ENCODE peak calls at places on chromosomes 16 and 17, in seven cellular contexts. Y, N, L, R, S, D and B are unnamed samples.

GRCh38 chr16:30535777-30536190 is 1.1 kb upstream of the ZNF747 start:
- DNase-seq in S (peak; percentile 73), R (peak; percentile 67), L (peak; percentile 73), D (peak; percentile 82), Y (peak; percentile 67), N (peak; percentile 85), B (peak; percentile 87)

GRCh38 chr16:30602595-30603277 is 7.5 kb downstream of the ZNF689 start:
- DNase-seq in N (no peak), S (no peak), L (no peak), Y (no peak), R (no peak), D (no peak), B (no peak)

GRCh38 chr16:66502020-66502913 is 47.7 kb downstream of the TK2 start:
- DNase-seq in N (no peak), S (peak; percentile 84), D (peak; percentile 30), R (peak; percentile 47), Y (peak; percentile 92), L (no peak), B (peak; percentile 49)

GRCh38 chr16:57690782-57691471 is 3.7 kb upstream of the DRC7 start:
- DNase-seq in S (no peak), R (no peak), Y (peak; percentile 1), L (no peak), N (no peak), D (no peak), B (peak; percentile 74)

GRCh38 chr16:29662729-29663019 is 373 bp upstream of the SPN start:
- DNase-seq in S (no peak), D (no peak), Y (no peak), R (no peak), N (no peak), L (no peak), B (peak; percentile 98)

GRCh38 chr16:77555781-77556180 is 120.9 kb upstream of the ADAMTS18 start:
- DNase-seq in S (no peak), L (no peak), Y (no peak), D (no peak), N (no peak), R (no peak), B (no peak)

GRCh38 chr17:5912927-5913565 is 157.1 kb upstream of the WSCD1 start:
- DNase-seq in Y (no peak), D (no peak), S (no peak), N (no peak), R (no peak), L (no peak), B (no peak)

GRCh38 chr16:77299395-77299794 is 100.2 kb downstream of the SYCE1L start:
- DNase-seq in Y (no peak), R (no peak), N (no peak), D (no peak), S (no peak), L (no peak), B (no peak)

GRCh38 chr17:83194761-83195329 is 115.4 kb downstream of the METRNL start:
- DNase-seq in Y (peak; percentile 12), D (peak; percentile 3), S (no peak), R (no peak), L (peak; percentile 28), N (peak; percentile 23), B (peak; percentile 60)

GRCh38 chr17:10013360-10014112 is 108.5 kb upstream of the RCVRN start:
- DNase-seq in L (no peak), R (no peak), Y (no peak), D (no peak), S (no peak), N (no peak), B (peak; percentile 78)

GRCh38 chr17:72826602-72827001 is 265.9 kb downstream of the SLC39A11 start:
- DNase-seq in R (peak; percentile 45), S (no peak), N (no peak), D (no peak), L (no peak), Y (no peak), B (no peak)

GRCh38 chr16:2852731-2853507 is 5.1 kb downstream of the PRSS22 start:
- DNase-seq in Y (no peak), D (no peak), S (no peak), L (no peak), N (no peak), R (no peak), B (no peak)

GRCh38 chr17:7014995-7015586 is 2.7 kb downstream of the RNASEK start:
- DNase-seq in N (no peak), R (no peak), S (no peak), L (peak; percentile 29), Y (no peak), D (no peak), B (peak; percentile 46)

GRCh38 chr17:746783-747629 is 5.1 kb downstream of the GEMIN4 start:
- DNase-seq in L (no peak), N (no peak), R (no peak), S (no peak), Y (no peak), D (no peak), B (no peak)

GRCh38 chr17:746181-746580 is 5.9 kb downstream of the GEMIN4 start:
- DNase-seq in N (no peak), L (no peak), S (no peak), Y (no peak), D (no peak), R (no peak), B (no peak)

GRCh38 chr17:744937-745336 is 7.1 kb downstream of the GEMIN4 start:
- DNase-seq in Y (no peak), S (no peak), L (no peak), N (no peak), D (no peak), R (no peak), B (no peak)

GRCh38 chr17:743139-743538 is 8.9 kb downstream of the GEMIN4 start:
- DNase-seq in R (no peak), N (no peak), D (no peak), S (no peak), Y (no peak), L (no peak), B (no peak)

DNA sequence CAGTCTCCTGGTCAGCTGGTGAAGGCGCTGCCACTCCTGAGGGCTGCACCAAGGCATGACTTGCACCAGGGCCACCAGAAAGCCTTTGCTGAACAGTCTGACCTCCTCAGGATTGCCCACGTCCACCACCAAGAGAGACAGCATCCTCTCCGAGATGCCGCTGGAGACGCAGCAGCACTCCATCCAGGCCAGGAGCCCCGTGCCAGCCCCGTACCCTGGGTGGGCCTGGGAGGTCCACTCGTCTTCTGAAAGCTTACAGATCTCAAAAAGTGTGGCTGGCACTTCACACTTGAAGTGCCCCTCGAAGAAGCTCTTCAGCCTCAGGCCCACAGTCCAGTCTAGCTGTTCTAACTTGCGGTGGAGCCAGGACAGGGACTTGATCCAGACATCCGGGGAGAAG is 6.7 kb downstream of the GEMIN4 start:
- DNase-seq in S (no peak), N (no peak), R (no peak), D (no peak), L (no peak), Y (no peak), B (no peak)
- TF ChIP-seq POLR2A in S (no peak), N (no peak), R (no peak), D (no peak), L (no peak), Y (no peak), B (no peak)

GRCh38 chr17:77160877-77161530 is 20.2 kb downstream of the SEC14L1 start:
- DNase-seq in D (no peak), Y (no peak), L (no peak), R (no peak), N (no peak), S (no peak), B (no peak)

GRCh38 chr17:77163521-77164280 is 22.9 kb downstream of the SEC14L1 start:
- DNase-seq in N (no peak), R (no peak), S (no peak), L (no peak), Y (no peak), D (no peak), B (no peak)

GRCh38 chr17:77163001-77163400 is 22.2 kb downstream of the SEC14L1 start:
- DNase-seq in N (no peak), Y (no peak), R (no peak), L (no peak), D (peak; percentile 62), S (no peak), B (no peak)

GRCh38 chr17:77160032-77160876 is 19.5 kb downstream of the SEC14L1 start:
- DNase-seq in D (no peak), L (no peak), N (no peak), S (no peak), Y (no peak), R (no peak), B (no peak)

DNA sequence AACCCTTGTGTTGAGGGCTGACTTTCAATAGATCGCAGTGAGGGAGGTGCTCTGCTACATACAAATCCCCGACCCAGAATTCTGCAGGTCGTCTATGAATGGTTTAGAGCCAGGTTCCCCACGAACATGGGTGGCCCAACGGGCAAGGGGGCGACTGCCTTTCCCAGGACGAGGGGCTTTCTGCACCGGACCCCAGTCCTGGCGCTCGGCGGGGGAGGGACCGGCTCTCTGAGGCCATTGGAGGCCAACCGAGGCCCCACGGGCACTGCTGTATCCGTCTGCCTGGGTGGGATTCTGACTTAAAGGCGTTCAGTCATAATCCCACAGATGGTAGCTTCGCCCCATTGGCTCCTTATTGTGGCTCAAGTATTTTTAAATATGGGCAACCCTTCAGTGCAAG is 21.2 kb downstream of the SEC14L1 start:
- DNase-seq in R (no peak), S (no peak), N (no peak), L (no peak), D (no peak), Y (no peak), B (no peak)
- H3K4me3 ChIP-seq in R (no peak overlapping the region), S (no peak overlapping the region), N (no peak overlapping the region), L (no peak overlapping the region), D (no peak overlapping the region), Y (no peak overlapping the region), B (no peak overlapping the region)

GRCh38 chr16:84183911-84184310 is 2.9 kb downstream of the TAF1C start:
- DNase-seq in S (peak; percentile 45), R (peak; percentile 46), L (no peak), Y (no peak), D (no peak), N (no peak), B (no peak)
- TF ChIP-seq CTCF in S (no peak), R (peak; percentile 61), L (no peak), Y (no peak), D (no peak), N (no peak), B (no peak)

GRCh38 chr16:8853150-8853549 is 15.7 kb downstream of the CARHSP1 start:
- DNase-seq in Y (no peak), S (no peak), D (no peak), R (no peak), N (no peak), L (no peak), B (no peak)

GRCh38 chr16:8852534-8852933 is 16.3 kb downstream of the CARHSP1 start:
- DNase-seq in N (no peak), D (no peak), S (no peak), L (no peak), Y (no peak), R (no peak), B (no peak)

GRCh38 chr16:8854298-8854948 is 14.4 kb downstream of the CARHSP1 start:
- DNase-seq in N (no peak), S (no peak), L (no peak), Y (no peak), R (no peak), D (no peak), B (no peak)

GRCh38 chr16:8855051-8855786 is 13.6 kb downstream of the CARHSP1 start:
- DNase-seq in L (no peak), R (no peak), D (no peak), Y (no peak), S (no peak), N (no peak), B (no peak)

DNA sequence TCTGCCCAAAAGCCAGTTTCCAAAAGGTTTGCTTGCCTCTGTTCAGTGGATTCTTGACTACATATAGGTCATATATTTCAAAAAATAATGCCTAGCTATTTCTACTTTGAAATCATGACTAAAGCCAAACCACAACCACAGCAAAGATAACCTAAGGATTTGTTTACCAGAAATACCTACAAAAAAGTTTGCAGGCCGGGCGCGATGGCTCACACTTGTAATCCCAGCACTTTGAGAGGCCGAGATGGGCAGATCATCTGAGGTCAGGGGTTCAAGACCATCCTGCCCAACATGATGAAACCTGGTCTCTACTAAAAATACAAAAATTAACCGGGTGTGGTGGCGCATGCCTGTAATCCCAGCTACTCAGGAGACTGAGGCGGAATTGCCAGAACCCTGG is 15.2 kb downstream of the CARHSP1 start:
- DNase-seq in S (no peak), Y (no peak), L (no peak), D (no peak), R (no peak), N (no peak), B (no peak)
- TF ChIP-seq POLR2A in S (no peak), Y (no peak), L (no peak), D (no peak), R (no peak), N (no peak), B (no peak)